ENCODE peak calls at places on chromosomes 6 and 20, in five cellular contexts. Z, H, F, D and L are unnamed samples.

GRCh38 chr6:34315780-34316179 is 67.0 kb upstream of the SMIM29 start:
- DNase-seq in Z (peak; percentile 54), H (no peak), F (no peak), D (no peak), L (no peak)

GRCh38 chr6:152124432-152125074 is 317.1 kb downstream of the ESR1 start:
- DNase-seq in Z (peak; percentile 62), H (peak; percentile 85), F (no peak), D (peak; percentile 13), L (no peak)

GRCh38 chr20:36732456-36732855 is 13.4 kb downstream of the NDRG3 start:
- DNase-seq in Z (no peak), H (no peak), F (no peak), D (no peak), L (no peak)

GRCh38 chr6:87905101-87905517 is 142.5 kb upstream of the SPACA1 start:
- DNase-seq in Z (peak; percentile 58), H (no peak), F (no peak), D (no peak), L (no peak)

GRCh38 chr20:23361108-23361650 is 803 bp upstream of the GZF1 start:
- DNase-seq in Z (no peak), H (peak; percentile 49), F (no peak), D (no peak), L (no peak)

GRCh38 chr6:13760948-13761347 is 49.3 kb upstream of the RANBP9 start:
- DNase-seq in Z (no peak), H (peak; percentile 98), F (no peak), D (peak; percentile 91), L (no peak)

GRCh38 chr20:1460275-1460674 is 6.4 kb downstream of the NSFL1C start:
- DNase-seq in Z (no peak), H (no peak), F (no peak), D (no peak), L (no peak)

GRCh38 chr6:54053893-54054391 is 57.3 kb upstream of the MLIP start:
- DNase-seq in Z (no peak), H (peak; percentile 93), F (no peak), D (peak; percentile 93), L (no peak)

GRCh38 chr20:17343631-17344447 is 117.0 kb downstream of the PCSK2 start:
- DNase-seq in Z (no peak), H (no peak), F (no peak), D (peak; percentile 45), L (no peak)

GRCh38 chr6:139060332-139060731 is 31.8 kb downstream of the ABRACL start:
- DNase-seq in Z (no peak), H (peak; percentile 90), F (no peak), D (peak; percentile 43), L (no peak)

GRCh38 chr6:152226119-152226518 is 411.0 kb downstream of the SYNE1 start:
- DNase-seq in Z (no peak), H (no peak), F (no peak), D (no peak), L (no peak)

GRCh38 chr6:79399499-79399898 is 137.7 kb downstream of the LCA5 start:
- DNase-seq in Z (no peak), H (no peak), F (no peak), D (no peak), L (no peak)

GRCh38 chr20:24116611-24117010 is 128.0 kb upstream of the GGTLC1 start:
- DNase-seq in Z (no peak), H (no peak), F (no peak), D (no peak), L (no peak)

GRCh38 chr6:47655719-47656595 is 42.4 kb upstream of the ADGRF4 start:
- DNase-seq in Z (no peak), H (no peak), F (no peak), D (no peak), L (peak; percentile 27)

GRCh38 chr6:106705156-106705555 is 75.8 kb downstream of the QRSL1 start:
- DNase-seq in Z (no peak), H (no peak), F (no peak), D (no peak), L (no peak)

GRCh38 chr6:47464052-47464451 is 13.5 kb upstream of the CD2AP start:
- DNase-seq in Z (no peak), H (no peak), F (no peak), D (no peak), L (no peak)

GRCh38 chr6:145929037-145929633 is 35.0 kb downstream of the SHPRH start:
- DNase-seq in Z (peak; percentile 4), H (peak; percentile 78), F (no peak), D (no peak), L (no peak)

GRCh38 chr6:161379828-161380598 is 106.2 kb upstream of the AGPAT4 start:
- DNase-seq in Z (no peak), H (peak; percentile 76), F (no peak), D (no peak), L (no peak)

GRCh38 chr6:143536866-143537691 is 25.6 kb upstream of the FUCA2 start:
- DNase-seq in Z (peak; percentile 71), H (peak; percentile 46), F (peak; percentile 51), D (no peak), L (no peak)

GRCh38 chr6:34179106-34179720 is 33.3 kb upstream of the GRM4 start:
- DNase-seq in Z (no peak), H (no peak), F (no peak), D (no peak), L (no peak)

GRCh38 chr20:58133020-58133419 is 95.4 kb downstream of the ANKRD60 start:
- DNase-seq in Z (no peak), H (no peak), F (no peak), D (no peak), L (no peak)

GRCh38 chr6:18536693-18537092 is 149.5 kb downstream of the RNF144B start:
- DNase-seq in Z (no peak), H (no peak), F (no peak), D (no peak), L (no peak)

GRCh38 chr6:10140824-10141223 is 274.1 kb downstream of the TFAP2A start:
- DNase-seq in Z (no peak), H (no peak), F (no peak), D (no peak), L (no peak)

GRCh38 chr20:50054626-50055511 is 58.1 kb downstream of the UBE2V1 start:
- DNase-seq in Z (no peak), H (peak; percentile 60), F (no peak), D (no peak), L (no peak)

GRCh38 chr6:75377386-75377785 is 92.8 kb upstream of the TMEM30A start:
- DNase-seq in Z (no peak), H (no peak), F (no peak), D (no peak), L (no peak)